ENCODE peak calls at places on chromosome 4, in nine cellular contexts. E is brain microvascular endothelial cell; R is sigmoid colon; G is activated CD8-positive, alpha-beta memory T cell treated with anti-CD3 and anti-CD28 coated beads for 48 hours; P is GM19239; V is MM.1S; U is stimulated activated CD4-positive, alpha-beta T cell treated with anti-CD3 and anti-CD28 coated beads, Interleukin-4, amount 100 ng/mL, for 4 hours; C is sciatic nerve; K is Karpas-422. T is an unnamed sample.

GRCh38 chr4:88765729-88766128 is 68.1 kb upstream of the NAP1L5 start:
- DNase-seq in E (peak), U (no peak), P (no peak), G (no peak), R (no peak), C (no peak), K (no peak), V (no peak), T (peak)

GRCh38 chr4:142331646-142332045 is 514.5 kb downstream of the INPP4B start:
- DNase-seq in E (no peak), C (no peak), R (no peak), U (no peak), V (no peak), G (no peak), K (no peak), P (no peak), T (peak)

GRCh38 chr4:165839615-165840333 is 33.3 kb upstream of the TLL1 start:
- DNase-seq in E (no peak), R (no peak), C (no peak), U (no peak), P (no peak), V (no peak), G (no peak), K (no peak), T (no peak)

GRCh38 chr4:99885063-99885664 is 9.1 kb downstream of the LAMTOR3 start:
- DNase-seq in V (peak), P (no peak), K (peak), C (no peak), G (no peak), R (no peak), E (peak), U (no peak), T (no peak)

GRCh38 chr4:188403272-188403671 is 264.0 kb downstream of the TRIML1 start:
- DNase-seq in G (no peak), V (no peak), P (no peak), E (no peak), R (no peak), C (no peak), U (no peak), K (peak), T (no peak)

GRCh38 chr4:100935090-100935489 is 412.2 kb downstream of the PPP3CA start:
- DNase-seq in E (no peak), G (no peak), R (no peak), C (no peak), K (peak), P (no peak), U (no peak), V (peak), T (no peak)

GRCh38 chr4:167956676-167957075 is 135.7 kb upstream of the ANXA10 start:
- DNase-seq in K (no peak), V (no peak), C (no peak), G (no peak), E (no peak), R (no peak), P (no peak), U (no peak), T (peak)

GRCh38 chr4:32172086-32172485 is 1451.9 kb downstream of the PCDH7 start:
- DNase-seq in U (no peak), K (no peak), G (no peak), R (no peak), V (no peak), E (no peak), P (no peak), C (no peak), T (no peak)

GRCh38 chr4:113435893-113436292 is 325.6 kb downstream of the CAMK2D start:
- DNase-seq in P (no peak), U (peak), C (peak), K (peak), G (no peak), R (peak), E (peak), V (no peak), T (peak)

GRCh38 chr4:69727924-69728323 is 32.5 kb downstream of the SULT1B1 start:
- DNase-seq in K (no peak), G (no peak), R (no peak), P (no peak), U (no peak), C (no peak), E (no peak), V (no peak), T (no peak)

GRCh38 chr4:166527500-166527899 is 654.5 kb downstream of the TLL1 start:
- DNase-seq in U (no peak), G (no peak), P (no peak), C (no peak), K (no peak), R (no peak), E (peak), V (no peak), T (peak)

GRCh38 chr4:55866290-55866907 is 13.0 kb downstream of the EXOC1 start:
- DNase-seq in R (no peak), G (no peak), V (peak), P (no peak), K (no peak), E (peak), U (no peak), C (no peak), T (peak)

GRCh38 chr4:10998826-10999225 is 314.3 kb upstream of the CLNK start:
- DNase-seq in G (no peak), E (peak), V (no peak), C (no peak), U (no peak), P (no peak), R (no peak), K (no peak), T (peak)

GRCh38 chr4:16213107-16213506 is 13.2 kb downstream of the TAPT1 start:
- DNase-seq in G (no peak), K (no peak), R (no peak), C (no peak), U (no peak), E (no peak), P (no peak), V (no peak), T (no peak)

GRCh38 chr4:5524900-5525299 is 183.5 kb downstream of the EVC2 start:
- DNase-seq in G (no peak), P (no peak), U (no peak), E (peak), R (no peak), C (no peak), K (no peak), V (no peak), T (no peak)

GRCh38 chr4:185265942-185266341 is 56.5 kb downstream of the SNX25 start:
- DNase-seq in P (no peak), R (no peak), K (peak), E (peak), C (no peak), U (no peak), V (peak), G (no peak), T (peak)

GRCh38 chr4:99028187-99028586 is 32.7 kb downstream of the METAP1 start:
- DNase-seq in P (no peak), E (no peak), U (no peak), K (no peak), G (no peak), C (no peak), V (no peak), R (no peak), T (no peak)

GRCh38 chr4:141524116-141524515 is 112.3 kb upstream of the IL15 start:
- DNase-seq in R (no peak), E (no peak), V (no peak), G (no peak), C (no peak), U (no peak), K (no peak), P (no peak), T (peak)

GRCh38 chr4:54090804-54091623 is 8.9 kb upstream of the GSX2 start:
- DNase-seq in C (no peak), E (no peak), P (no peak), G (no peak), U (no peak), R (no peak), V (no peak), K (peak), T (no peak)

GRCh38 chr4:156976147-156976546 is 4.5 kb upstream of the PDGFC start:
- DNase-seq in U (no peak), P (no peak), K (no peak), R (no peak), C (no peak), E (no peak), G (no peak), V (no peak), T (no peak)

GRCh38 chr4:152258391-152258790 is 277.5 kb downstream of the FBXW7 start:
- DNase-seq in E (no peak), K (no peak), V (no peak), R (no peak), G (no peak), U (no peak), P (no peak), C (no peak), T (no peak)

GRCh38 chr4:100872811-100873210 is 355.0 kb upstream of the EMCN start:
- DNase-seq in V (no peak), K (no peak), R (no peak), G (no peak), E (peak), P (no peak), C (no peak), U (no peak), T (peak)

GRCh38 chr4:166293551-166293950 is 420.5 kb downstream of the TLL1 start:
- DNase-seq in C (no peak), K (no peak), P (no peak), E (peak), U (no peak), G (no peak), V (no peak), R (no peak), T (no peak)

GRCh38 chr4:16140520-16141249 is 56.9 kb upstream of the PROM1 start:
- DNase-seq in C (no peak), R (no peak), K (no peak), P (no peak), E (peak), U (no peak), V (no peak), G (no peak), T (peak)

GRCh38 chr4:146550161-146550560 is 28.4 kb upstream of the SLC10A7 start:
- DNase-seq in K (no peak), G (no peak), C (no peak), E (no peak), P (no peak), U (no peak), R (no peak), V (no peak), T (no peak)

GRCh38 chr4:157172011-157172410 is 48.5 kb upstream of the GRIA2 start:
- DNase-seq in K (no peak), G (no peak), R (no peak), P (no peak), U (no peak), C (no peak), E (no peak), V (no peak), T (no peak)

GRCh38 chr4:153220709-153221367 is 16.6 kb downstream of the TRIM2 start:
- DNase-seq in K (no peak), V (no peak), U (no peak), R (no peak), G (no peak), P (no peak), E (no peak), C (no peak), T (no peak)

GRCh38 chr4:31175242-31175910 is 455.2 kb downstream of the PCDH7 start:
- DNase-seq in V (no peak), C (no peak), K (no peak), E (peak), P (no peak), G (no peak), R (no peak), U (no peak), T (no peak)

GRCh38 chr4:182338731-182339130 is 95.5 kb downstream of the TENM3 start:
- DNase-seq in R (no peak), E (no peak), V (no peak), P (no peak), G (no peak), K (no peak), C (no peak), U (no peak), T (no peak)

T was measured in skeletal muscle cell.